ENCODE peak calls at places on chromosomes 11 and 22, in eight cellular contexts. Q, A, K, C, J, F, D and V are unnamed samples.

GRCh38 chr22:36510384-36510783 is 3.5 kb upstream of the FOXRED2 start:
- DNase-seq in C (no peak), F (no peak), K (no peak), A (no peak), Q (no peak), J (no peak), D (no peak), V (no peak)

GRCh38 chr11:57972013-57972367 is 51.7 kb upstream of the OR9Q1 start:
- DNase-seq in Q (no peak), C (no peak), A (no peak), K (no peak), F (no peak), J (no peak), D (no peak), V (no peak)

GRCh38 chr11:127639916-127640315 is 639.3 kb upstream of the KIRREL3 start:
- DNase-seq in A (no peak), D (no peak), Q (no peak), K (no peak), J (no peak), C (no peak), F (no peak), V (peak; percentile 42)

GRCh38 chr22:41919357-41920224 is 4.7 kb upstream of the SHISA8 start:
- DNase-seq in F (peak; percentile 84), Q (peak; percentile 74), C (no peak), D (peak; percentile 31), J (peak; percentile 97), K (peak; percentile 66), A (peak; percentile 53), V (no peak)

GRCh38 chr11:123775274-123775673 is 21.0 kb upstream of the OR6X1 start:
- DNase-seq in J (peak; percentile 88), F (no peak), K (no peak), D (peak; percentile 39), A (peak; percentile 4), Q (no peak), C (no peak), V (no peak)

GRCh38 chr11:36452987-36453386 is 57.1 kb downstream of the TRAF6 start:
- DNase-seq in J (no peak), K (no peak), A (no peak), C (no peak), Q (no peak), F (no peak), D (no peak), V (peak; percentile 57)

GRCh38 chr22:23197836-23198235 is 17.5 kb downstream of the BCR start:
- DNase-seq in C (no peak), D (no peak), Q (no peak), K (no peak), F (no peak), A (no peak), J (no peak), V (no peak)

GRCh38 chr11:3074912-3075589 is 17.8 kb upstream of the CARS1 start:
- DNase-seq in C (no peak), K (no peak), D (no peak), F (no peak), A (no peak), Q (no peak), J (no peak), V (peak; percentile 36)

GRCh38 chr11:19746081-19746480 is 33.4 kb downstream of the NAV2 start:
- DNase-seq in C (no peak), A (no peak), D (no peak), J (no peak), F (no peak), K (no peak), Q (no peak), V (no peak)

GRCh38 chr11:61482513-61482912 is 26.0 kb upstream of the LRRC10B start:
- DNase-seq in A (peak; percentile 74), D (no peak), J (peak; percentile 87), F (peak; percentile 15), C (no peak), K (no peak), Q (peak; percentile 70), V (peak; percentile 37)

GRCh38 chr22:38213319-38214247 is 11.8 kb downstream of the MAFF start:
- DNase-seq in F (peak; percentile 17), C (no peak), J (peak; percentile 47), A (no peak), Q (no peak), D (no peak), K (no peak), V (no peak)

GRCh38 chr22:38212442-38212841 is 10.6 kb downstream of the MAFF start:
- DNase-seq in C (no peak), F (no peak), J (no peak), Q (no peak), D (no peak), K (no peak), A (no peak), V (no peak)

GRCh38 chr22:38214248-38215056 is 12.7 kb downstream of the MAFF start:
- DNase-seq in D (peak; percentile 72), Q (peak; percentile 85), A (peak; percentile 88), J (peak; percentile 92), C (no peak), K (peak; percentile 81), F (peak; percentile 84), V (no peak)

GRCh38 chr22:38218661-38219331 is 17.0 kb downstream of the MAFF start:
- DNase-seq in F (no peak), D (peak; percentile 66), C (peak; percentile 75), K (peak; percentile 93), J (peak; percentile 91), A (peak; percentile 65), Q (no peak), V (peak; percentile 88)

GRCh38 chr22:38215156-38216038 is 13.6 kb downstream of the MAFF start:
- DNase-seq in J (no peak), F (no peak), Q (no peak), C (no peak), K (no peak), A (no peak), D (no peak), V (no peak)
- TF ChIP-seq EZH2phosphoT487 in J (no peak), F (no peak), Q (no peak), C (no peak), K (no peak), A (no peak), D (no peak), V (no peak)

GRCh38 chr22:20247010-20247505 is 21.1 kb downstream of the RTN4R start:
- DNase-seq in J (peak; percentile 30), A (no peak), C (no peak), D (no peak), K (no peak), Q (no peak), F (no peak), V (no peak)

GRCh38 chr22:20245577-20246367 is 22.3 kb downstream of the RTN4R start:
- DNase-seq in J (no peak), A (peak; percentile 48), C (no peak), D (no peak), Q (no peak), F (no peak), K (no peak), V (no peak)

GRCh38 chr22:20248461-20248959 is 19.6 kb downstream of the RTN4R start:
- DNase-seq in Q (peak; percentile 65), J (no peak), C (no peak), D (no peak), K (no peak), F (no peak), A (no peak), V (no peak)

GRCh38 chr22:20246368-20247009 is 21.6 kb downstream of the RTN4R start:
- DNase-seq in C (no peak), J (peak; percentile 28), D (no peak), Q (no peak), K (no peak), A (peak; percentile 65), F (no peak), V (no peak)

DNA sequence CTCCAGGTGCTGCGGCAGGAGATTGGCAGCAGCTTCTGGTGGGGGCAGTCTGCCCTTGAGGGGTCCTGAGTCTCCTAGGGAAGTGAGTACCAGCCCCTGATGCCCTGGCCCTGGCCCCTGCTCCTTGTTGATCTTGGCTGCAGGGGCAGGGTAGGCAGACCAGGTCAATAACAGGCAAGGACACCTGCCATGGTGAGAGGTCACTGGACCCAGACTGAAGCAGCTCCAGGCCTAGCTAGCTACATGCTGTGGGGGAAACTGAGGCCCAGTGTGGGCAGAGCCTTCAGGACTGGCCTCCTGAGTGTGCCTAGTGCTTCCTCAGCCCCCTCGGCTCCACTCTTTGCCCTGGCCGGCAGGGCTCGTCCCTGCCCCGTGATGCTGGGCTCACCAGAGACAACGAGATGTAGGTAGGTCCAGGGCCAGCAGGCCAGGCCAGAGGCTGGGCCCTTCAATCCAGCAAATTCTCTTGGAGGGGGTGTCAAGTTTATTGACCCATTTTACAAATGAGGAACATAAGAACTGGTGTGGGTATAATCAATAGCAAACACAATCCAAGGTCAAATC is 20.4 kb downstream of the RTN4R start:
- DNase-seq in Q (no peak), C (no peak), F (no peak), A (no peak), J (no peak), K (no peak), D (no peak), V (no peak)
- H3K27ac ChIP-seq in Q (peak overlapping the region; percentile 11), C (no peak overlapping the region), F (no peak overlapping the region), A (no peak overlapping the region), J (no peak overlapping the region), K (no peak overlapping the region), D (no peak overlapping the region), V (no peak overlapping the region)

GRCh38 chr11:100936781-100937180 is 192.8 kb downstream of the PGR start:
- DNase-seq in D (no peak), A (no peak), K (no peak), C (no peak), J (no peak), F (no peak), Q (no peak), V (no peak)

GRCh38 chr11:100929377-100929776 is 200.2 kb downstream of the PGR start:
- DNase-seq in J (no peak), Q (no peak), A (no peak), K (no peak), F (no peak), C (no peak), D (peak; percentile 47), V (peak; percentile 49)

GRCh38 chr11:100930185-100930778 is 199.3 kb downstream of the PGR start:
- DNase-seq in Q (peak; percentile 6), C (peak; percentile 47), D (peak; percentile 51), K (peak; percentile 76), J (peak; percentile 79), F (peak; percentile 38), A (peak; percentile 73), V (peak; percentile 89)

GRCh38 chr11:100928426-100928825 is 201.2 kb downstream of the PGR start:
- DNase-seq in Q (no peak), K (no peak), A (no peak), F (no peak), J (no peak), D (no peak), C (no peak), V (peak; percentile 68)

GRCh38 chr11:100932474-100933100 is 197.0 kb downstream of the PGR start:
- DNase-seq in K (peak; percentile 17), F (peak; percentile 22), A (peak; percentile 24), D (peak; percentile 51), Q (peak; percentile 1), C (peak; percentile 26), J (peak; percentile 54), V (peak; percentile 78)
- TF ChIP-seq CTCF in K (peak; percentile 56), F (peak; percentile 71), A (peak; percentile 58), D (peak; percentile 55), Q (peak; percentile 65), C (peak; percentile 39), J (peak; percentile 61), V (peak; percentile 86)

DNA sequence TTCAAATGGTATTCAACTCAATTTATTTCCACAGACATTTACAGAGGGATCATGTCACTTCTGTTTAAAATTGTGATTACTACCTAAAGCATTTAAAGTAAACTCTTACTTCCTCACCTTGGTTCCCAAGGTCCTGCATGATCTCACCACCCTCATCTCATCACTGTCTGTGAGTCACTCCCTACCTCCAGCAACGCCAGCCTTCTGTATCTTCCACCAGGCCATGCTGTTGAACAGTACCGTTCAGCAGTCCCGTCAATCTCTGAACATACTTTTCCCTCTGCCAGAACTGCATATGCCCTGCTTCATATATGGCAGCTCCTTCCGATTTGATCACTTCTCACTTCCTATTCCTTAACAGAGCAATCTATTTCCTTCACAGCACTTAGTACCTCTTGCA is 2.0 kb downstream of the FBXO3 start:
- DNase-seq in F (no peak), A (no peak), Q (no peak), C (no peak), D (no peak), J (no peak), K (peak; percentile 31), V (peak; percentile 77)
- TF ChIP-seq EZH2phosphoT487 in F (no peak), A (no peak), Q (no peak), C (no peak), D (no peak), J (no peak), K (no peak), V (no peak)